ENCODE peak calls at places on chromosomes 4 and X, in ten cellular contexts. F is lower leg skin; V is naive thymus-derived CD4-positive, alpha-beta T cell; X is HFF-Myc; J is stimulated activated CD8-positive, alpha-beta memory T cell treated with anti-CD3 and anti-CD28 coated beads, Interleukin-4, amount 100 ng/mL, for 24 hours; T is T-helper 9 cell; K is NCI-H1105; Y is GDM1; Q is activated T-helper 1 cell treated with anti-CD3 and anti-CD28 coated beads, Interleukin-2, amount 50 U/mL, for 16 hours; H is mucosa of descending colon. W is an unnamed sample.

GRCh38 chr4:138981930-138982390 is 33.6 kb upstream of the NOCT start:
- DNase-seq in X (no peak), J (no peak), H (no peak), T (no peak), F (peak), K (no peak), Y (no peak), V (no peak), Q (no peak), W (peak)

GRCh38 chrX:13248867-13249521 is 70.9 kb downstream of the ATXN3L start:
- DNase-seq in X (no peak), T (no peak), F (peak), K (no peak), H (no peak), Y (no peak), Q (no peak), V (no peak), J (no peak), W (no peak)

GRCh38 chr4:18676136-18676922 is 654.8 kb upstream of the LCORL start:
- DNase-seq in J (no peak), T (no peak), Q (no peak), F (no peak), X (no peak), H (no peak), K (no peak), Y (no peak), V (no peak), W (no peak)

GRCh38 chr4:74777531-74777930 is 16.8 kb downstream of the BTC start:
- DNase-seq in X (no peak), V (no peak), T (no peak), Y (no peak), K (no peak), J (no peak), H (no peak), F (no peak), Q (no peak), W (no peak)

GRCh38 chr4:19005211-19005610 is 983.7 kb upstream of the LCORL start:
- DNase-seq in H (no peak), X (no peak), Y (no peak), T (no peak), Q (no peak), K (no peak), J (no peak), F (no peak), V (no peak), W (no peak)

GRCh38 chrX:70196961-70197805 is 19.9 kb downstream of the DGAT2L6 start:
- DNase-seq in X (no peak), J (peak), T (peak), F (peak), V (peak), H (peak), K (peak), Y (peak), Q (peak), W (no peak)

GRCh38 chrX:24900234-24900633 is 115.5 kb downstream of the ARX start:
- DNase-seq in K (no peak), V (no peak), Q (no peak), T (no peak), Y (no peak), H (no peak), J (no peak), X (no peak), F (no peak), W (no peak)

GRCh38 chr4:80112236-80112635 is 39.2 kb upstream of the ANTXR2 start:
- DNase-seq in X (peak), F (peak), Q (no peak), J (no peak), Y (no peak), H (no peak), T (no peak), K (no peak), V (no peak), W (no peak)

GRCh38 chrX:134173541-134174272 is 63.3 kb upstream of the CCDC160 start:
- DNase-seq in V (peak), X (no peak), K (no peak), J (no peak), H (no peak), Y (no peak), T (no peak), Q (no peak), F (no peak), W (no peak)

GRCh38 chrX:97672608-97673007 is 788.9 kb downstream of the RPA4 start:
- DNase-seq in H (no peak), J (no peak), K (peak), V (no peak), Y (no peak), X (no peak), Q (no peak), F (no peak), T (no peak), W (no peak)

GRCh38 chr4:15781427-15782095 is 3.4 kb downstream of the CD38 start:
- DNase-seq in X (no peak), Q (no peak), K (no peak), J (no peak), H (no peak), F (no peak), T (no peak), V (no peak), Y (no peak), W (no peak)

GRCh38 chr4:11908712-11909111 is 480.0 kb upstream of the HS3ST1 start:
- DNase-seq in T (no peak), K (no peak), V (no peak), J (no peak), F (no peak), X (no peak), H (no peak), Y (no peak), Q (no peak), W (no peak)

GRCh38 chr4:186940476-186940875 is 216.8 kb upstream of the FAT1 start:
- DNase-seq in H (no peak), V (no peak), T (no peak), F (no peak), X (no peak), Y (no peak), J (no peak), Q (no peak), K (no peak), W (no peak)

GRCh38 chr4:44368413-44369167 is 80.0 kb downstream of the KCTD8 start:
- DNase-seq in T (no peak), K (no peak), Q (no peak), F (no peak), X (no peak), H (no peak), J (no peak), V (no peak), Y (no peak), W (no peak)

GRCh38 chr4:52142816-52143215 is 91.7 kb downstream of the SPATA18 start:
- DNase-seq in Q (no peak), H (no peak), X (no peak), V (no peak), Y (no peak), F (no peak), T (no peak), J (no peak), K (no peak), W (no peak)

GRCh38 chr4:173766231-173766630 is 236.2 kb upstream of the HAND2 start:
- DNase-seq in X (no peak), H (no peak), T (no peak), V (no peak), Q (no peak), J (no peak), F (no peak), K (peak), Y (no peak), W (no peak)

GRCh38 chrX:19947612-19948011 is 43.2 kb downstream of the BCLAF3 start:
- DNase-seq in H (no peak), Y (no peak), J (no peak), K (no peak), F (no peak), X (no peak), T (no peak), Q (no peak), V (no peak), W (no peak)

GRCh38 chr4:16082424-16083216 is 1.2 kb downstream of the PROM1 start:
- DNase-seq in F (no peak), V (no peak), Q (no peak), X (no peak), J (no peak), T (no peak), K (no peak), H (peak), Y (no peak), W (no peak)

GRCh38 chr4:39976945-39977488 is 694 bp downstream of the PDS5A start:
- DNase-seq in Q (peak), H (peak), X (no peak), K (no peak), V (peak), F (peak), T (peak), J (peak), Y (peak), W (no peak)

GRCh38 chr4:109078724-109079123 is 223.7 kb downstream of the COL25A1 start:
- DNase-seq in Y (no peak), K (no peak), V (no peak), X (no peak), Q (no peak), H (no peak), T (no peak), J (no peak), F (no peak), W (peak)

GRCh38 chrX:115226929-115227328 is 7.0 kb downstream of the LRCH2 start:
- DNase-seq in Q (no peak), K (peak), T (no peak), V (no peak), F (no peak), J (no peak), Y (no peak), X (no peak), H (no peak), W (no peak)

GRCh38 chr4:119626420-119626819 is 2.2 kb downstream of the PDE5A start:
- DNase-seq in J (no peak), Q (no peak), K (no peak), V (no peak), Y (no peak), T (no peak), F (no peak), H (no peak), X (no peak), W (no peak)

W was measured in smooth muscle cell of the brain vasculature.